ENCODE peak calls at places on chromosomes 2 and 18, in nine cellular contexts. N is activated effector memory CD4-positive, alpha-beta T cell treated with Interleukin-2 at 50 U/mL for 16 hours; M is T follicular helper cell; X is GM12865; U is activated CD4-positive, alpha-beta T cell treated with anti-CD3 and anti-CD28 coated beads, Interleukin-2, amount 50 U/mL, for 1 hour; A is HT1080; Q is epithelial cell of esophagus; L is posterior cingulate gyrus; Z is stimulated activated CD4-positive, alpha-beta T cell treated with anti-CD3 and anti-CD28 coated beads, Interleukin-15, amount 100 ng/mL, for 24 hours. K is an unnamed sample.

GRCh38 chr2:11370377-11371098 is 26.1 kb upstream of the ROCK2 start:
- DNase-seq in X (no peak), N (no peak), L (no peak), A (no peak), Q (peak), U (no peak), Z (no peak), M (no peak), K (no peak)

GRCh38 chr18:48574667-48575300 is 36.0 kb downstream of the CTIF start:
- DNase-seq in N (no peak), Z (no peak), Q (no peak), L (no peak), X (no peak), A (no peak), M (no peak), U (no peak), K (no peak)

GRCh38 chr18:23341983-23342382 is 111.1 kb upstream of the RIOK3 start:
- DNase-seq in Z (no peak), U (no peak), Q (no peak), N (no peak), A (no peak), L (no peak), X (no peak), M (no peak), K (no peak)

GRCh38 chr2:108165750-108166149 is 74.0 kb upstream of the SULT1C3 start:
- DNase-seq in L (no peak), M (no peak), N (no peak), Z (no peak), U (no peak), X (no peak), Q (no peak), A (no peak), K (no peak)

GRCh38 chr2:105653313-105653712 is 91.4 kb upstream of the NCK2 start:
- DNase-seq in N (no peak), X (no peak), Z (no peak), A (no peak), U (no peak), Q (no peak), L (no peak), M (no peak), K (no peak)

GRCh38 chr2:58967736-58968135 is 726.6 kb upstream of the FANCL start:
- DNase-seq in U (no peak), X (no peak), A (no peak), Q (peak), L (no peak), Z (no peak), M (no peak), N (no peak), K (peak)

GRCh38 chr2:25467743-25468142 is 126.0 kb upstream of the DNMT3A start:
- DNase-seq in X (no peak), U (no peak), L (no peak), Q (no peak), N (no peak), A (no peak), M (no peak), Z (no peak), K (no peak)

GRCh38 chr2:65354773-65355172 is 77.6 kb downstream of the SPRED2 start:
- DNase-seq in L (no peak), U (no peak), N (no peak), M (no peak), X (no peak), Z (no peak), Q (peak), A (no peak), K (no peak)

GRCh38 chr18:12895016-12895415 is 11.0 kb upstream of the PTPN2 start:
- DNase-seq in N (no peak), A (no peak), Z (no peak), L (no peak), M (no peak), X (no peak), Q (no peak), U (no peak), K (no peak)

GRCh38 chr2:9744256-9745004 is 98.8 kb upstream of the TAF1B start:
- DNase-seq in L (no peak), Z (no peak), U (no peak), Q (no peak), X (no peak), M (no peak), N (no peak), A (no peak), K (no peak)

GRCh38 chr2:77910136-77910535 is 388.0 kb upstream of the LRRTM4 start:
- DNase-seq in Z (no peak), U (no peak), L (no peak), A (no peak), Q (no peak), X (no peak), N (no peak), M (no peak), K (no peak)

GRCh38 chr18:45019469-45019868 is 338.8 kb downstream of the SETBP1 start:
- DNase-seq in A (no peak), N (no peak), X (no peak), Z (no peak), Q (peak), M (no peak), U (no peak), L (no peak), K (no peak)

GRCh38 chr2:191705084-191705483 is 27.1 kb downstream of the NABP1 start:
- DNase-seq in L (no peak), Z (no peak), U (no peak), N (no peak), A (no peak), M (no peak), Q (no peak), X (no peak), K (no peak)

GRCh38 chr18:60549338-60549960 is 176.9 kb upstream of the MC4R start:
- DNase-seq in A (peak), X (peak), U (no peak), L (no peak), Q (peak), M (no peak), Z (peak), N (no peak), K (peak)

GRCh38 chr2:25375989-25376545 is 34.3 kb upstream of the DNMT3A start:
- DNase-seq in Z (no peak), A (no peak), M (no peak), N (no peak), U (no peak), L (no peak), X (no peak), Q (no peak), K (no peak)

GRCh38 chr2:70007151-70007550 is 45.7 kb upstream of the ASPRV1 start:
- DNase-seq in A (no peak), Q (no peak), Z (no peak), X (no peak), M (no peak), N (no peak), L (no peak), U (no peak), K (no peak)

GRCh38 chr2:147182260-147182659 is 662.6 kb upstream of the ACVR2A start:
- DNase-seq in M (peak), Q (peak), X (peak), Z (peak), U (peak), A (peak), L (no peak), N (peak), K (no peak)

GRCh38 chr18:76519156-76519549 is 24.1 kb upstream of the ZNF516 start:
- DNase-seq in X (no peak), N (no peak), U (no peak), Z (no peak), L (no peak), Q (no peak), A (no peak), M (no peak), K (no peak)

GRCh38 chr2:100390001-100390940 is 27.2 kb downstream of the CHST10 start:
- DNase-seq in L (no peak), U (no peak), Z (no peak), N (no peak), A (no peak), X (no peak), Q (no peak), M (no peak), K (no peak)

GRCh38 chr2:95274291-95275150 is at the start of gene PROM2:
- DNase-seq in Z (no peak), U (no peak), L (peak), N (no peak), Q (peak), X (no peak), M (no peak), A (no peak), K (no peak)

GRCh38 chr2:240651185-240651584 is 25.9 kb downstream of the GPR35 start:
- DNase-seq in A (no peak), X (no peak), M (no peak), Q (no peak), Z (no peak), U (no peak), L (no peak), N (no peak), K (no peak)

GRCh38 chr2:227374158-227374557 is 4.9 kb downstream of the TM4SF20 start:
- DNase-seq in Q (peak), U (no peak), L (no peak), M (no peak), N (no peak), Z (peak), A (peak), X (peak), K (no peak)

GRCh38 chr18:24228661-24229053 is 89.8 kb downstream of the CABYR start:
- DNase-seq in N (no peak), L (no peak), M (no peak), Z (no peak), A (peak), Q (peak), U (no peak), X (no peak), K (no peak)

GRCh38 chr2:238974061-238974460 is 126.2 kb downstream of the TWIST2 start:
- DNase-seq in M (no peak), U (no peak), Q (peak), X (no peak), L (no peak), A (peak), N (no peak), Z (no peak), K (peak)

GRCh38 chr2:205435970-205436369 is 246.3 kb upstream of the NRP2 start:
- DNase-seq in M (no peak), L (no peak), Z (no peak), X (no peak), A (peak), N (no peak), U (no peak), Q (peak), K (peak)

GRCh38 chr2:156800781-156801366 is 364.7 kb downstream of the GPD2 start:
- DNase-seq in A (no peak), X (no peak), U (no peak), N (no peak), M (no peak), Q (peak), L (no peak), Z (no peak), K (no peak)

GRCh38 chr2:127636248-127637235 is 9.4 kb upstream of the GPR17 start:
- DNase-seq in M (no peak), U (no peak), Q (no peak), Z (no peak), X (no peak), A (no peak), N (no peak), L (peak), K (no peak)

GRCh38 chr18:75353357-75353756 is 74.1 kb downstream of the SMIM21 start:
- DNase-seq in A (no peak), Z (no peak), M (no peak), Q (no peak), L (no peak), X (no peak), N (no peak), U (no peak), K (no peak)

GRCh38 chr2:66872056-66872821 is 437.3 kb downstream of the MEIS1 start:
- DNase-seq in U (no peak), A (peak), Q (peak), L (no peak), Z (no peak), M (no peak), X (no peak), N (no peak), K (peak)

GRCh38 chr2:19536136-19536535 is 177.7 kb upstream of the OSR1 start:
- DNase-seq in Z (no peak), M (no peak), L (no peak), A (peak), X (no peak), U (no peak), N (no peak), Q (peak), K (no peak)

GRCh38 chr2:189555243-189555642 is 25.3 kb downstream of the SLC40A1 start:
- DNase-seq in A (no peak), L (no peak), X (no peak), U (no peak), Q (peak), N (no peak), M (no peak), Z (no peak), K (peak)